ENCODE peak calls at places on chromosomes 5 and 9, in nine cellular contexts. E, G, B, Z, Y, R, X, V and A are unnamed samples.

GRCh38 chr9:136252281-136252680 is 6.7 kb upstream of the QSOX2 start:
- DNase-seq in X (no peak), Y (no peak), G (no peak), R (no peak), Z (no peak), E (no peak), V (no peak), B (no peak), A (no peak)

GRCh38 chr5:119290161-119290569 is 65.7 kb upstream of the TNFAIP8 start:
- DNase-seq in X (no peak), V (no peak), Y (peak; percentile 18), G (no peak), Z (no peak), B (no peak), R (no peak), E (no peak), A (no peak)

GRCh38 chr9:89999534-90000370 is 394.9 kb downstream of the GADD45G start:
- DNase-seq in Z (no peak), X (peak; percentile 35), E (peak; percentile 55), G (peak; percentile 37), V (peak; percentile 91), R (peak; percentile 44), Y (peak; percentile 55), B (peak; percentile 80), A (peak; percentile 57)

GRCh38 chr9:130665431-130666392 is 1.3 kb downstream of the PRDM12 start:
- DNase-seq in R (no peak), E (no peak), X (no peak), Z (peak; percentile 71), V (no peak), Y (no peak), B (no peak), G (no peak), A (no peak)

GRCh38 chr5:7856855-7857254 is 5.9 kb upstream of the CFAP90 start:
- DNase-seq in Y (peak; percentile 28), G (peak; percentile 54), R (peak; percentile 75), X (peak; percentile 41), E (peak; percentile 38), Z (peak; percentile 56), B (no peak), V (no peak), A (no peak)

GRCh38 chr9:104009853-104010252 is 84.3 kb upstream of the SMC2 start:
- DNase-seq in V (no peak), X (no peak), G (no peak), Z (no peak), E (no peak), R (peak; percentile 16), B (no peak), Y (no peak), A (no peak)

GRCh38 chr5:175809531-175810121 is 61.8 kb upstream of the CPLX2 start:
- DNase-seq in G (peak; percentile 60), B (no peak), X (peak; percentile 97), R (peak; percentile 80), E (peak; percentile 47), V (no peak), Y (peak; percentile 86), Z (no peak), A (no peak)

GRCh38 chr5:151663617-151664322 is 22.9 kb downstream of the SPARC start:
- DNase-seq in Z (no peak), B (no peak), V (peak; percentile 83), R (no peak), G (no peak), Y (no peak), E (no peak), X (peak; percentile 38), A (no peak)

GRCh38 chr5:115542651-115543364 is 1.8 kb downstream of the FEM1C start:
- DNase-seq in R (no peak), X (peak; percentile 9), G (no peak), E (no peak), Y (no peak), B (no peak), Z (no peak), V (no peak), A (no peak)

GRCh38 chr5:92634883-92635282 is 946.1 kb downstream of the NR2F1-AS1 start:
- DNase-seq in Z (no peak), R (no peak), X (no peak), Y (no peak), B (no peak), V (no peak), G (no peak), E (no peak), A (no peak)

GRCh38 chr9:98231770-98232478 is 23.5 kb downstream of the TBC1D2 start:
- DNase-seq in B (no peak), G (no peak), Y (peak; percentile 95), E (no peak), V (no peak), Z (no peak), R (peak; percentile 88), X (peak; percentile 61), A (no peak)

DNA sequence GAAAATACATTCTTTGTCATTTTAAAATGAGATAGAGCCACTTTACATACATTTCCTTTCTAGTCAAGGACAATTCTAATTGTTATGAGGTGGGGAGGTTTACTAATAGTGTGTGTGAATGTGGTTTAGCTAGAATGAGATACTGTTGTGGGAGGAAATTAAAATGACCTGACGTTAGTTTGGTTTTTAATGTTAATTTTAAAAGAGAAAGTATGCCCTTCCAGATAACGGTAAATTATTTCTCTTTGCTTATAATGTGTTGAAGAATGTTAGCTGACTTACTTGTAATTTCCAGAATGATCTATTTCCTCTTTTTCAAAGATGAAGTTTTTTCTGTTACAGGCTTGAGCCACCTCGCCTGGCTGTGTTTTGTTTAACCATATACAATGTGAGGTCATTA is 1.7 kb upstream of the TAF7 start:
- DNase-seq in Z (no peak), V (no peak), B (no peak), Y (no peak), E (no peak), R (no peak), G (no peak), X (no peak), A (no peak)
- H3K9me3 ChIP-seq in Z (peaks cover 22% of the 10 kb centered on the region), V (peaks cover 12% of the 10 kb centered on the region), B (peaks cover 12% of the 10 kb centered on the region), Y (peaks cover 29% of the 10 kb centered on the region), E (peaks cover 26% of the 10 kb centered on the region), R (peaks cover 3% of the 10 kb centered on the region), G (peaks cover 22% of the 10 kb centered on the region), X (peaks cover 33% of the 10 kb centered on the region), A (peaks cover 44% of the 10 kb centered on the region)

DNA sequence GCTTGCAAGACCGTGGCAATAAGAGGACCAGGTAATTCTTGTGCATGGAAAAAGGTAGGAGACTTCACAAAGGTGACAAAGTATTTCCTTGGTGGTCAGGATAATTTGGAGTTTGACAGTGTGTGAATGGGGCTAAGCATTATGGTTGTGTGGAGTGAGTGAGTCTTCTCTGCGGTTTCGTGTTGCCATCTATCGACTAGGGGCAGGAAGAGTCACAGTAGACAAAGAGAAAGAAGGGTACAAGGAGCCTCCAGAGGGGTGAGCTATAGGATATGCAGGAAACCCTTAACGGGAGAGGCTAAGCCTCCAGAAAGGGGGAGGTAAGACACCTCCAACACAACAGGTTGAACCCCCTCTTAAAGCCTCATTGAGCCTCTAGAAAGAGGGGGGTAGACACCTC is 64.0 kb upstream of the RANBP6 start:
- DNase-seq in R (no peak), B (no peak), G (no peak), V (no peak), E (no peak), Z (no peak), Y (no peak), X (no peak), A (no peak)
- TF ChIP-seq CTCF in R (no peak), B (no peak), G (no peak), V (no peak), E (no peak), Z (no peak), Y (no peak), X (no peak), A (no peak)

GRCh38 chr5:135063511-135064234 is 29.6 kb upstream of the PITX1 start:
- DNase-seq in Z (no peak), Y (no peak), E (no peak), X (no peak), G (no peak), R (no peak), V (no peak), B (no peak), A (no peak)
- H3K27me3 ChIP-seq in Z (peaks cover 33% of the 10 kb centered on the region), Y (peaks cover 6% of the 10 kb centered on the region), E (no peaks in the 10 kb centered on the region), X (no peaks in the 10 kb centered on the region), G (no peaks in the 10 kb centered on the region), R (peaks cover 71% of the 10 kb centered on the region), V (no peaks in the 10 kb centered on the region), B (peaks cover 16% of the 10 kb centered on the region), A (peaks cover 3% of the 10 kb centered on the region)

DNA sequence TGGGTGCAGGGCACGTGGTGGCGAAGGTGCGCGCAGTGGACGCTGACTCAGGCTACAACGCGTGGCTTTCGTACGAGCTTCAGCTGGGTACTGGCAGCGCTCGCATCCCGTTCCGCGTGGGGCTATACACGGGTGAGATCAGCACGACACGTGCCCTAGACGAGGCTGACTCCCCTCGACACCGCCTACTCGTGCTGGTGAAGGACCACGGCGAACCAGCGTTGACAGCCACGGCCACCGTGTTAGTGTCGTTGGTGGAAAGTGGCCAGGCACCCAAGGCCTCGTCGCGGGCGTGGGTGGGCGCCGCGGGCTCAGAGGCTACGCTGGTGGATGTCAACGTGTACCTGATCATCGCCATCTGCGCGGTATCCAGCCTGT is 2.1 kb downstream of the PCDHA2 start:
- DNase-seq in X (no peak), G (no peak), Z (no peak), R (no peak), Y (no peak), B (no peak), E (no peak), V (no peak), A (no peak)
- H3K9me3 ChIP-seq in X (peaks cover 9% of the 10 kb centered on the region), G (peaks cover 3% of the 10 kb centered on the region), Z (peaks cover 3% of the 10 kb centered on the region), R (peaks cover 3% of the 10 kb centered on the region), Y (peaks cover 19% of the 10 kb centered on the region), B (no peaks in the 10 kb centered on the region), E (peaks cover 35% of the 10 kb centered on the region), V (peaks cover 8% of the 10 kb centered on the region), A (peaks cover 47% of the 10 kb centered on the region)

GRCh38 chr5:172104801-172105701 is 83.0 kb downstream of the STK10 start:
- DNase-seq in E (no peak), Z (no peak), Y (no peak), G (no peak), B (no peak), R (no peak), X (no peak), V (peak; percentile 35), A (no peak)

GRCh38 chr5:172109749-172110148 is 78.3 kb downstream of the STK10 start:
- DNase-seq in Z (no peak), B (no peak), G (no peak), Y (no peak), R (no peak), X (no peak), E (no peak), V (no peak), A (no peak)

GRCh38 chr5:172106511-172107356 is 81.3 kb downstream of the STK10 start:
- DNase-seq in V (peak; percentile 55), R (peak; percentile 42), B (peak; percentile 39), Y (no peak), G (peak; percentile 83), Z (peak; percentile 96), X (peak; percentile 59), E (no peak), A (peak; percentile 56)

GRCh38 chr5:172105811-172106210 is 82.2 kb downstream of the STK10 start:
- DNase-seq in Z (no peak), R (no peak), E (no peak), Y (no peak), X (no peak), B (no peak), V (peak; percentile 18), G (no peak), A (no peak)

DNA sequence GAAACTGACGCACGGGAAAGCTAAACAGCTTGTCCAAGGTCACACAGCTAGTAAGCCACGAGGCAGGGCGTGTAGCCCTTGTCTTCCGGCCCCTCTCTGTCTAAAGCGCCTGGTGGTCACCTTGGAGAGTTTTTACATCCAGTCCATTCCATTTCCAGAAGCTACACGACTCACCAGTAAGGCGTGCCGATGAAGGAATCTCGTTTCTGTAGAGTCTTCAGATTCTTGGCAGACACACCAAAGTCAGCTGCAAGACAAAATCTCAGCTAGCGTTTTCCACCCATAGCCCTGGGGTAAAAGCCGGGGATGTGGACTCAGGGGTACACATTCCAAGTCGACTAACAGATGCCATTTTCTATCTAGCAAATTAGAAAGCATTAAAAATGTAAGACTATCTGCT is 80.4 kb downstream of the STK10 start:
- DNase-seq in B (no peak), Z (no peak), X (peak; percentile 57), R (peak; percentile 86), E (no peak), Y (peak; percentile 84), G (no peak), V (peak; percentile 3), A (no peak)
- TF ChIP-seq CTCF in B (no peak), Z (no peak), X (no peak), R (no peak), E (no peak), Y (no peak), G (no peak), V (no peak), A (no peak)